ENCODE peak calls at places on chromosome 22, in ten cellular contexts. E, H, I, F, U, R, G, Q, X and M are unnamed samples.

GRCh38 chr22:25508761-25509321 is 55.6 kb upstream of the GRK3 start:
- DNase-seq in F (no peak), R (no peak), H (no peak), X (no peak), U (no peak), G (no peak), E (no peak), Q (no peak), I (no peak), M (no peak)

GRCh38 chr22:27927608-27928007 is 8.6 kb upstream of the PITPNB start:
- DNase-seq in X (no peak), H (no peak), I (no peak), U (no peak), Q (no peak), R (no peak), E (no peak), F (no peak), G (no peak), M (no peak)

GRCh38 chr22:29994027-29994715 is 86.1 kb upstream of the HORMAD2 start:
- DNase-seq in H (peak; percentile 79), R (no peak), F (no peak), G (peak; percentile 66), I (peak; percentile 76), X (no peak), U (no peak), Q (no peak), E (peak; percentile 72), M (no peak)

GRCh38 chr22:23762866-23763578 is at the start of gene C22orf15:
- DNase-seq in G (peak; percentile 75), I (peak; percentile 19), R (no peak), E (no peak), H (no peak), X (no peak), F (no peak), Q (no peak), U (no peak), M (no peak)

GRCh38 chr22:29030618-29031235 is 30.9 kb downstream of the C22orf31 start:
- DNase-seq in H (peak; percentile 59), F (peak; percentile 96), U (no peak), E (peak; percentile 78), G (peak; percentile 83), X (peak; percentile 37), I (peak; percentile 96), Q (peak; percentile 39), R (peak; percentile 71), M (peak; percentile 30)

GRCh38 chr22:17109976-17110375 is 11.2 kb downstream of the TMEM121B start:
- DNase-seq in E (no peak), U (no peak), Q (no peak), R (no peak), G (no peak), I (no peak), H (no peak), X (no peak), F (no peak), M (no peak)

GRCh38 chr22:35334010-35334409 is 34.3 kb downstream of the TOM1 start:
- DNase-seq in U (no peak), E (peak; percentile 3), I (no peak), H (no peak), R (no peak), G (no peak), X (no peak), Q (no peak), F (no peak), M (no peak)

GRCh38 chr22:19969141-19969928 is 27.7 kb upstream of the TXNRD2 start:
- DNase-seq in X (no peak), Q (no peak), E (no peak), U (no peak), H (no peak), F (no peak), R (no peak), I (no peak), G (no peak), M (no peak)

GRCh38 chr22:16806401-16806800 is 18.8 kb downstream of the XKR3 start:
- DNase-seq in R (no peak), H (no peak), Q (no peak), F (no peak), X (no peak), U (no peak), I (no peak), G (no peak), E (no peak), M (no peak)

GRCh38 chr22:32040324-32040904 is 2.6 kb upstream of the SLC5A1 start:
- DNase-seq in Q (no peak), I (no peak), F (no peak), H (no peak), R (no peak), X (no peak), G (no peak), U (no peak), E (no peak), M (no peak)

GRCh38 chr22:26700462-26700861 is 43.1 kb downstream of the MIAT start:
- DNase-seq in X (no peak), R (no peak), I (no peak), H (no peak), G (no peak), U (no peak), Q (no peak), F (no peak), E (no peak), M (no peak)

GRCh38 chr22:36211237-36211881 is 9.8 kb upstream of the APOL4 start:
- DNase-seq in E (no peak), H (peak; percentile 53), X (no peak), I (peak; percentile 77), F (no peak), Q (no peak), R (no peak), G (peak; percentile 11), U (no peak), M (peak; percentile 23)

GRCh38 chr22:29842172-29842571 is 4.1 kb upstream of the ASCC2 start:
- DNase-seq in G (no peak), Q (no peak), E (no peak), U (no peak), I (no peak), X (no peak), F (no peak), R (no peak), H (no peak), M (no peak)

GRCh38 chr22:24819941-24820461 is 14.0 kb downstream of the SGSM1 start:
- DNase-seq in F (no peak), X (no peak), U (no peak), E (peak; percentile 61), Q (no peak), H (no peak), R (peak; percentile 73), I (no peak), G (no peak), M (no peak)

GRCh38 chr22:20589614-20590476 is 82.4 kb downstream of the MED15 start:
- DNase-seq in F (no peak), E (no peak), R (no peak), Q (no peak), U (no peak), H (no peak), G (no peak), I (no peak), X (no peak), M (no peak)

GRCh38 chr22:29799217-29799680 is 32.1 kb downstream of the UQCR10 start:
- DNase-seq in U (no peak), F (peak; percentile 73), X (no peak), I (peak; percentile 85), E (peak; percentile 91), Q (no peak), H (peak; percentile 78), R (peak; percentile 84), G (peak; percentile 98), M (peak; percentile 88)

GRCh38 chr22:45585437-45585755 is 82.7 kb downstream of the FBLN1 start:
- DNase-seq in F (no peak), Q (no peak), X (no peak), U (no peak), H (peak; percentile 20), G (peak; percentile 68), E (no peak), R (no peak), I (peak; percentile 53), M (no peak)